ENCODE peak calls at places on chromosomes 2 and 18, in five cellular contexts. S is CD8-positive, alpha-beta memory T cell; M is neuronal stem cell; G is ovary; O is mesendoderm. J is an unnamed sample.

GRCh38 chr18:10020176-10020575 is 106.4 kb downstream of the VAPA start:
- DNase-seq in S (no peak), M (no peak), G (no peak), O (no peak), J (no peak)

GRCh38 chr18:6731197-6731596 is 1.7 kb downstream of the ARHGAP28 start:
- DNase-seq in S (no peak), M (no peak), G (peak), O (peak), J (no peak)

GRCh38 chr2:64025741-64026140 is 6.5 kb upstream of the VPS54 start:
- DNase-seq in S (no peak), M (no peak), G (no peak), O (no peak), J (no peak)

GRCh38 chr2:64541547-64541946 is 17.4 kb downstream of the AFTPH start:
- DNase-seq in S (no peak), M (no peak), G (no peak), O (no peak), J (no peak)

GRCh38 chr2:41846962-41847361 is 200.9 kb upstream of the PKDCC start:
- DNase-seq in S (no peak), M (no peak), G (no peak), O (no peak), J (no peak)

GRCh38 chr18:3217930-3218647 is 1.7 kb downstream of the MYOM1 start:
- DNase-seq in S (no peak), M (no peak), G (no peak), O (peak), J (no peak)

GRCh38 chr2:207330912-207331311 is 165.2 kb upstream of the KLF7 start:
- DNase-seq in S (no peak), M (no peak), G (peak), O (no peak), J (no peak)

GRCh38 chr2:230944123-230944653 is 19.1 kb upstream of the GPR55 start:
- DNase-seq in S (no peak), M (no peak), G (no peak), O (no peak), J (no peak)

GRCh38 chr2:54557601-54558187 is 101.6 kb downstream of the SPTBN1 start:
- DNase-seq in S (peak), M (peak), G (peak), O (peak), J (peak)

GRCh38 chr18:50038448-50038847 is 156.5 kb downstream of the MYO5B start:
- DNase-seq in S (no peak), M (no peak), G (no peak), O (no peak), J (no peak)

GRCh38 chr2:81437474-81438000 is 1133.0 kb upstream of the LRRTM1 start:
- DNase-seq in S (no peak), M (no peak), G (no peak), O (no peak), J (no peak)

DNA sequence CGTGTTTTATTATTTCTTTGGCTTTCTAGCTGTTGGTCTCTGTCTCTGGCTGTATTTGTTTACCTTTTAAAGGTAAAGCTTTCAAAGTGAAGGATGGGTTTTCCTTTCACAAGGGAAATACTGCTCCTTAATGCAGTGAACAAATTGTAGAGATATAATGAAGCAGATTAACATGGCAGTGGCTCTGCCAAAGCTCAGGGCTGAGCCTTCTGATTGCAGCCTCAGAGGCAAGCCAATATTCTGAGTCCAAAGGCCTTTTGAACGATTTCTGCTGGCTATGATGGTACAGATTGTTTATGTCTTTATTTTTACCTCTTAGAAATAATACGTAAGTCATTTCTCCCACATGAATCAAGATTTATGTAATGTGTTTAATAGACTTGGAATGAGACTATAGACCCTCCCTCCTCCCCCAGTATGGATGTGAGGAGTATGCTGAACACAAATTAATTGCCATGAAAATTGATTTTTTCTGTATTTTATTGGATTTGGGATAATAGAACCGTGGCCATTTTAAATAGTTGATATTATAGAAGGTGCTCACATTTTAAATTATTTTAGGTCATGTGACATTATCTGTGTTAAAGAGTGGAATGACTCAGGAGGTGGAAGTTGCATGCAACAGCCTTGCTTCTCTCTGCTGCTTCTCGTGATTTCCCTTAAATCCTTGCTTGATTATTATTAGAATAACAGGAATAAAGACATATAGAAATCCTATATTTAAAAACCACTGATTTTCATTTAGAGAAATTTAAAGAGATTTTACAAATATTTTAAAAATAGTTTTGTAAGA is 808 bp downstream of the SCN2A start:
- DNase-seq in S (no peak), M (no peak), G (no peak), O (no peak), J (no peak)
- H3K27ac ChIP-seq in S (no peak), M (no peak), G (no peak), O (no peak), J (no peak)

DNA sequence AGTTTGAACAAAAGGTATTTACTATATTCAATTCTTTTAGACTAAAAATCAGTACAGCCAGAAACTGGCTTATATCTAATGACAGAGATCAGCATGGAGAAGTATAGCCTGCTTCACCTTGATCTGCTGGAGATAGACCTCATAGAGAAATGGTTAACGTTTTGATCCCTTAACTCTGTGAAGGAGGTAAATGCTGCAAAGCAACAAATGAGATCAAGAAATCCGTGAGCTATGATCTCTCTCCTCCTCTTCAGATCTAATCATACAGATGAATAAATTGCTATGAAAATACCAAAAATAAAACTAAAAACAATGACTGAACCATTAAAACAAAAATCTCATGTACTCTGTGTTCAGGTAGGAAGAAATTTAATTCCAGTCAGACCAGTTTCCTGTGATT is 42.8 kb downstream of the KLHL14 start:
- DNase-seq in S (no peak), M (no peak), G (no peak), O (no peak), J (no peak)
- H3K4me3 ChIP-seq in S (peak), M (no peak), G (peak), O (no peak), J (no peak)

GRCh38 chr2:150127271-150127990 is 360.0 kb downstream of the RND3 start:
- DNase-seq in S (no peak), M (no peak), G (no peak), O (peak), J (no peak)
- H3K27ac ChIP-seq in S (no peak), M (no peak), G (no peak), O (no peak), J (no peak)

DNA sequence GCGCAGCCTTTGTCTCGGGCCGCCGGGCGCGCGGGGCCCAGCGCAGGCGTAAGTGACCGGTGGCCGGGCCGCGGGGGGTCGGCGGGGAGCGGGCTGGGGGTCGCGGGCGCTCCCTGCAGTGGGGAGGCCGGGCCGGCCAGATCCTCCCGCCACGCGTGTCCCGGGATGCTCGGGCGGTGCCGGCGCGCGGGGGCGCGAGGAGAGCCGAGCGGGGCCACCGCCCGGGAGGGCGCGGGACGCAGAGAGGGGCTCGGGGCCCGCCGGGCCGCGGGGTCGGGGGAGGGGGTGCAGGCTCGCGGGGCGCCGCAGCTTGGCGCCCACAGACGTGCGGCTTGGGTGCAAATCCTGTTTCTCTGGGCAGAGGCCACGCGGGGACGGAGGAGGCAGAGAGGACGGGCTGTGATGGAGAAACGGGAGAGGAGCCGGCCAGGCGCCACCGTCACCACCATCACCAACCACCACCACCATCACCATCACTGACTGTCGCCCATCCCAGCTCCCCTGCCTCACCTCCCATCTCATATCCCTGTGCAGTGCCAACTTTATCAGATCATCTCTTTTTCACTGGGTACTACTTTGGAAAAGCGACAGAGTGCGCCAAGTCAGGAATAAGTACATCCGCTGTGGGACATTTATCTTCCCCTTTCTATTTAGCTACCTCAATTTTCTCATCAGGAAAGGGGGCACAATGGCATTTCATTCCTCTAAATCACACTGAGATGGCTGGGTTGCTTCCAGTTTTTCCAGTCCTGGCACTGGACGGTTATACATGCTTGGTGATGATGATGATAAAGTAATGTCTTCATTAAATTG is 97.2 kb upstream of the GPR45 start:
- DNase-seq in S (no peak), M (no peak), G (no peak), O (no peak), J (no peak)
- H3K4me3 ChIP-seq in S (no peak), M (peak), G (peak), O (peak), J (peak)

GRCh38 chr2:152407806-152408205 is 72.8 kb downstream of the FMNL2 start:
- DNase-seq in S (no peak), M (no peak), G (no peak), O (no peak), J (no peak)
- H3K27ac ChIP-seq in S (no peak), M (peak), G (no peak), O (no peak), J (no peak)

GRCh38 chr2:40488927-40489677 is 37.2 kb upstream of the SLC8A1 start:
- DNase-seq in S (no peak), M (no peak), G (no peak), O (peak), J (no peak)

GRCh38 chr2:40488101-40488598 is 36.3 kb upstream of the SLC8A1 start:
- DNase-seq in S (no peak), M (peak), G (no peak), O (peak), J (no peak)

GRCh38 chr2:40485319-40485718 is 33.4 kb upstream of the SLC8A1 start:
- DNase-seq in S (no peak), M (no peak), G (no peak), O (no peak), J (no peak)

GRCh38 chr2:40487592-40487991 is 35.7 kb upstream of the SLC8A1 start:
- DNase-seq in S (no peak), M (no peak), G (no peak), O (no peak), J (peak)

DNA sequence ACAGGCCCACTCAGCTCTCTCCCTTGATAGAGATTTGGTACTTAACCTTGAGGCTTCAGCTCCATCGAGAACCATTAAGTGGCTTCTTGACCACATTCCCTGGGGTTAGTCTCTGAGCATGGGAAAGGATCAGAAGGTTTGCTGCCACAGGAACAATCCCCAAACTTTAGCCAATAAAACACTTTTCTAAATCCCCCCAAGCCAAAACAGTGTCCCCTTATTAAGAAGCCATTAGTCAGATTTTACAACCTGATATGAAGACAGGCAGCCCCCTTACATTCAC is 37.7 kb upstream of the SLC8A1 start:
- DNase-seq in S (no peak), M (no peak), G (no peak), O (no peak), J (no peak)
- H3K4me3 ChIP-seq in S (peak), M (no peak), G (peak), O (no peak), J (peak)

DNA sequence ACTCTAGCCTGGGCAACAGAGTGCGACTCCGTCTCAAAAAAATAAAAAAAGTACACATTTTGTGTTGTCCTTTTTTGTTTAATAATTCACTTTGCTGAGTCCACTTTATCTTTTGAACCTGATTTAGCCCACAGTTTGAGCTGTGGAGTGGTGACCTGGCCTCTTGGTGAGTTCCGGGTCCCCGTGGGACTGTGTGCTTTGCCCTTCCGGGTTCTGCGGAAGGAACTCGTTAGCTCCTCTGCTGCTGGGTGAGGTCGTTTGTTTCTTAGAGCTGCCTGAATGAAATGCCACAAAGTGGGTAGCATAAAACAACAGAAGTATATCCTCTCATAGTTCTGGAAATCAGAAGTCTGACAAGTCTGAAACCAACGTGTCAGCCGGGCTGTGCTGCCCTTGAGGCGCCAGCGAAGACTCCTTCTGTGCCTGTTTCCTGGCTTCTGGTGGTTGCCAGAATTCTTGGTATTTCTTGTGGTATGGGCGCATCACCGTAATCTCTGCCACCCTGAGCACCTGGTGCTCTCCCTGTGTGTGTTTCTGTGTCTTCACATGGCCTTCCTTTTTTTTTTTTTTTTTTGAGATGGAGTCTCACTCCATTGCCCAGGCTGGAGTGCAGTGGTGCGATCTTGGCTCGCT is 3.5 kb downstream of the EFHD1 start:
- DNase-seq in S (no peak), M (no peak), G (no peak), O (no peak), J (no peak)
- H3K27ac ChIP-seq in S (no peak), M (no peak), G (no peak), O (no peak), J (no peak)

DNA sequence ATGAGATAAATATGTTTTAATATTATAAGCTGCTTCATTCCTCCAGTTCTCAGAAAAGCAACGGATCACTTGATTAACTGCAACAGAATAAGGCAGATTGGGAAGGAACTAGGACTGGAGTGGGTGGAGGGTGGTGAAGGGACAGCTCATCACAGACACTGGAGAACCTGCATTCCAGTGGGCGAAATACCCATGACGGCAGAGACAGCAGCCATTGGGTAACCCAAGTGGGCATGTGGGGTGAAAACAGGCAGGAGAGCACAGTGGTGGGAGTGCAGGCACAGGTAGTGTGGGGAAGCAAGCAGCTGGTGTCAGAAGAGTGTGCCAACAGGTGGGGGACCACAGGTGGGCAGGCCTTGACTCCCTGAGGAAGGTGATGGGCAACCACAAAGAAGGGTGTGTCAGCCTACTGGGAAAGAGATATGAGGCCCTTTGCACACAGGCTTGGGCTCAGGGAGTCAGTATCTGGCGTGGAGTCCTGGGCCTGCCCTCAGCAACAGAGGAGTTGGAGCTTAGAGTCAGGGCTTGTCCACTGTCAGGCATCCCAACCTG is 27.2 kb downstream of the DPYSL5 start:
- DNase-seq in S (no peak), M (no peak), G (no peak), O (no peak), J (no peak)
- H3K4me3 ChIP-seq in S (no peak), M (no peak), G (no peak), O (no peak), J (no peak)